ENCODE peak calls at places on chromosomes 5 and 9, in nine cellular contexts. X is suprapubic skin, J is breast epithelium, K is GM12878, Y is stomach, B is HepG2, O is sigmoid colon, D is K562, E is upper lobe of left lung. L is an unnamed sample.

GRCh38 chr5:151082274-151082902 is 1.6 kb upstream of the TNIP1 start:
- DNase-seq in X (no peak), J (no peak), K (no peak), Y (no peak), B (peak; percentile 43), O (no peak), D (peak; percentile 62), E (no peak), L (peak; percentile 73)

GRCh38 chr9:36194326-36195000 is 3.7 kb downstream of the CLTA start:
- DNase-seq in X (no peak), J (no peak), K (no peak), Y (no peak), B (no peak), O (no peak), D (no peak), E (no peak), L (no peak)

GRCh38 chr5:126971455-126972019 is 58.8 kb downstream of the MARCHF3 start:
- DNase-seq in X (no peak), J (no peak), K (no peak), Y (no peak), B (no peak), O (no peak), D (peak; percentile 66), E (no peak), L (no peak)

GRCh38 chr9:14797442-14797841 is 74.9 kb upstream of the CER1 start:
- DNase-seq in X (no peak), J (no peak), K (no peak), Y (no peak), B (no peak), O (no peak), D (no peak), E (no peak), L (no peak)

GRCh38 chr9:92589918-92590317 is 54.1 kb upstream of the ECM2 start:
- DNase-seq in X (no peak), J (no peak), K (no peak), Y (no peak), B (no peak), O (no peak), D (no peak), E (no peak), L (no peak)

GRCh38 chr5:41808294-41808693 is 61.9 kb downstream of the OXCT1 start:
- DNase-seq in X (no peak), J (no peak), K (no peak), Y (no peak), B (no peak), O (no peak), D (no peak), E (no peak), L (no peak)

GRCh38 chr9:121656941-121657340 is 5.5 kb downstream of the DAB2IP start:
- DNase-seq in X (no peak), J (no peak), K (no peak), Y (no peak), B (no peak), O (no peak), D (no peak), E (no peak), L (no peak)

GRCh38 chr9:112059145-112059979 is 115.7 kb downstream of the SUSD1 start:
- DNase-seq in X (no peak), J (peak; percentile 24), K (no peak), Y (no peak), B (peak; percentile 62), O (no peak), D (no peak), E (peak; percentile 53), L (peak; percentile 55)

DNA sequence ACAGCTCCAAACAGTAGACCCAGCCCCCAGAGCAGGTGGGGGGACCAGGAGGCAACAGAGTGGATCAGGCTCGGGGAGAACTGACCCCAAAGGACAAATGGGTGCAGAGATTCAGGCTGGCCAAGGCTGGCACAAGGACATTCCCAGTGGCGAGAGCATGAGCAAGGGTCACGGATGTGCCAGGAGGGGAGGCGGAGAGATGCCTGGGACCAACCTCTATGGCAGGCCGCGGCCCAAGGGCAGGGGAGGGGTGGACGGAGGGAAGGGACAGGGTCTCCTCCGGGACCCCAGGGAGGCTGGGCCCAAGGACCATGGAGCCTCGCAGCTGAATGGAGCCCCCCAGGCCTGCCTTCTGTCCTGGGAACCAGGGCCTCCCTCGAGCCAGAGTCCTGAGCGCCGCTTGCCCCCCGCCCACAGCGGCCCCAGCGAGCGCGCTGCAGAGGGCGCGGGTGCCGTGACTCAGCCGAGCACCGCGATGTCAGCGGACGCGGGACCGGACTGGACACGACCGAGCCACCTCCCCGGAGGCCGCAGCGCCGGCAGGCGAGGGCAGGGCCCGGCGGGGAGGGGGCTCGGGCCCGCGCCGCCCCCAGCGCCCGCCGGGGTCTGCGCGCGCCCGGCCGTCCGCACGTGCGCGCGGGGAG is 546 bp downstream of the ABCA2 start:
- DNase-seq in X (no peak), J (no peak), K (no peak), Y (no peak), B (no peak), O (no peak), D (peak; percentile 66), E (no peak), L (no peak)
- TF ChIP-seq POLR2AphosphoS5 in X (no peak), J (no peak), K (no peak), Y (no peak), B (no peak), O (no peak), D (no peak), E (no peak), L (no peak)

GRCh38 chr5:140696891-140697492 is 3.3 kb upstream of the ZMAT2 start:
- DNase-seq in X (no peak), J (no peak), K (no peak), Y (no peak), B (no peak), O (no peak), D (no peak), E (no peak), L (no peak)

GRCh38 chr5:140700177-140701144 is at the start of gene ZMAT2:
- DNase-seq in X (peak; percentile 95), J (peak; percentile 95), K (peak; percentile 96), Y (peak; percentile 96), B (peak; percentile 97), O (peak; percentile 98), D (peak; percentile 94), E (peak; percentile 96), L (peak; percentile 97)
- TF ChIP-seq POLR2A in X (peak; percentile 82), J (peak; percentile 68), K (peak; percentile 88), Y (no peak), B (peak; percentile 72), O (peak; percentile 64), D (peak; percentile 93), E (peak; percentile 79), L (peak; percentile 84)

DNA sequence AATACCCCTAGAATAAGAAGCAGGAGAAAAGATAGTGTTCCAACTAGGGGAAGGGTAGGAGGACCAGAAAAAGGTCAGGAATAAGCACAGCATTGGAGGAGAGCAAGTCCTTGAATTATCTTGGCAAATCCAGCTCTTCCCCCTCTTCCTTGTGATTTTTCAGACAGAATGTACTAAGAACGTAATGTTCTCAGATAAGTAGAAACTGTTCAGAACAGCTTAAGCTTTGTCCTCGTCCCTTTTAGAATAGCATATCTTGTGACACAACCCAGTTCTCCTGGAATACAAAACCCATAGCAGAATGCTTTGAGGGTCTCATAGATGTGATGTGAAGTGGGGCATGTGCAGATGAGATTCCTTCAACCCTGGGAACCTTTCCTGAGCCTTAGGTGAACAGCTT is 97.4 kb downstream of the EMB start:
- DNase-seq in X (no peak), J (no peak), K (no peak), Y (no peak), B (no peak), O (no peak), D (no peak), E (no peak), L (no peak)
- H3K9me3 ChIP-seq in X (no peaks in the 10 kb centered on the region), J (no peaks in the 10 kb centered on the region), K (no peaks in the 10 kb centered on the region), Y (no peaks in the 10 kb centered on the region), B (peaks cover 74% of the 10 kb centered on the region), O (no peaks in the 10 kb centered on the region), D (no peaks in the 10 kb centered on the region), E (no peaks in the 10 kb centered on the region), L (no peaks in the 10 kb centered on the region)

DNA sequence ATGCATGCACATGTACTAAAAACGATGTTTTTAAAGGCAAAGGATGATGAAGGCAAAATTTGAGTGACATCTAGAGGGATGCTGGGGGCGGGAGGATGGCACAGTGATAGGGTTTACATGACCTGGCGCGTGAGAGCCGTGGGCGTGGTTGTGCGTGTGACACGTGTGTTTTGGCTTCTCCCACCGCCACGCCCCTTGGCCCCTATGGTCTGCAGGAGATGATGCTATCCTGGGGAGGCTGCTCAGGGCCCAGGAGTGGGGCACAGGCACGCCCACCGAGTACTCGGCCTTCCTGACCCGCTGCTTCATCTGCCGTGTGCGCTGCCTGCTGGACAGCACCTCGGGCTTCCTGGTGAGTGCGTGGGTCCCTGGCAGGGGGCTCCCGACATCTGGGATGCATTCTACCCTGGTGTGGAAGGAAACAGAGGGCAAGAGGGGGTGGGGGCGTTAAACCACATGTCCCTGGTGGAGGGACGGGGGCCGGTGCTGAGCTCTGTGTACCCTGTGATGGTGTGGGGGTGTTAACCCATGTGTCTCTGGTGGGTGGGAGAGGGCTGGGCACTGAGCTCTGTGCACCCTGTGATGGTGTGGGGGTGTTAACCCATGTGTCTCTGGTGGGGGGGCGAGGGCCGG is 19.2 kb upstream of the EXOC3 start:
- DNase-seq in X (peak; percentile 72), J (no peak), K (no peak), Y (no peak), B (no peak), O (peak; percentile 53), D (peak; percentile 70), E (no peak), L (no peak)
- TF ChIP-seq POLR2AphosphoS5 in X (no peak), J (no peak), K (no peak), Y (no peak), B (no peak), O (no peak), D (no peak), E (no peak), L (no peak)

L was measured in transverse colon.